ENCODE peak calls at places on chromosomes 13 and 19, in five cellular contexts. V, P, I, F and J are unnamed samples. For H3K4me1, the result is how much of the 10 kb centered on the place peaks cover.

GRCh38 chr19:31253816-31254551 is 95.3 kb downstream of the TSHZ3 start:
- DNase-seq in V (no peak), P (no peak), I (no peak), F (no peak), J (no peak)

GRCh38 chr13:35672611-35673010 is 196.1 kb upstream of the MAB21L1 start:
- DNase-seq in V (no peak), P (no peak), I (no peak), F (no peak), J (no peak)

GRCh38 chr19:6667114-6667627 is 2.8 kb downstream of the TNFSF14 start:
- DNase-seq in V (no peak), P (peak), I (no peak), F (no peak), J (no peak)

GRCh38 chr19:29326849-29327840 is 114.2 kb upstream of the UQCRFS1 start:
- DNase-seq in V (no peak), P (no peak), I (no peak), F (no peak), J (no peak)

GRCh38 chr13:80109313-80109712 is 231.6 kb downstream of the SPRY2 start:
- DNase-seq in V (no peak), P (no peak), I (no peak), F (no peak), J (peak)

GRCh38 chr19:9324584-9324962 is 594 bp downstream of the ZNF559 start:
- DNase-seq in V (no peak), P (peak), I (no peak), F (no peak), J (no peak)

GRCh38 chr19:45158503-45159026 is 2.2 kb downstream of the NKPD1 start:
- DNase-seq in V (no peak), P (no peak), I (no peak), F (no peak), J (no peak)

GRCh38 chr19:30873691-30874090 is 475.5 kb downstream of the TSHZ3 start:
- DNase-seq in V (no peak), P (no peak), I (no peak), F (no peak), J (no peak)

GRCh38 chr13:48278806-48279205 is 24.7 kb upstream of the RB1 start:
- DNase-seq in V (no peak), P (no peak), I (no peak), F (no peak), J (peak)

GRCh38 chr13:45828253-45828968 is 23.1 kb downstream of the SIAH3 start:
- DNase-seq in V (no peak), P (no peak), I (no peak), F (no peak), J (no peak)

GRCh38 chr13:32007494-32007893 is 24.1 kb upstream of the FRY start:
- DNase-seq in V (no peak), P (no peak), I (no peak), F (no peak), J (no peak)

GRCh38 chr13:79724348-79725103 is 243.6 kb downstream of the NDFIP2 start:
- DNase-seq in V (peak), P (no peak), I (no peak), F (peak), J (peak)

GRCh38 chr13:94178625-94179244 is 300.7 kb downstream of the DCT start:
- DNase-seq in V (no peak), P (no peak), I (no peak), F (peak), J (no peak)

GRCh38 chr19:35153701-35154534 is 617 bp upstream of the FXYD5 start:
- DNase-seq in V (peak), P (peak), I (no peak), F (no peak), J (peak)

GRCh38 chr13:114004416-114005205 is 30.7 kb upstream of the C13orf46 start:
- DNase-seq in V (no peak), P (peak), I (no peak), F (peak), J (peak)

GRCh38 chr13:75405976-75406703 is 75.8 kb downstream of the TBC1D4 start:
- DNase-seq in V (no peak), P (no peak), I (no peak), F (no peak), J (no peak)

GRCh38 chr13:92196566-92197256 is 798.3 kb downstream of the GPC5 start:
- DNase-seq in V (no peak), P (no peak), I (no peak), F (no peak), J (no peak)

GRCh38 chr13:34878354-34878753 is 63.7 kb upstream of the NBEA start:
- DNase-seq in V (no peak), P (no peak), I (no peak), F (no peak), J (peak)

DNA sequence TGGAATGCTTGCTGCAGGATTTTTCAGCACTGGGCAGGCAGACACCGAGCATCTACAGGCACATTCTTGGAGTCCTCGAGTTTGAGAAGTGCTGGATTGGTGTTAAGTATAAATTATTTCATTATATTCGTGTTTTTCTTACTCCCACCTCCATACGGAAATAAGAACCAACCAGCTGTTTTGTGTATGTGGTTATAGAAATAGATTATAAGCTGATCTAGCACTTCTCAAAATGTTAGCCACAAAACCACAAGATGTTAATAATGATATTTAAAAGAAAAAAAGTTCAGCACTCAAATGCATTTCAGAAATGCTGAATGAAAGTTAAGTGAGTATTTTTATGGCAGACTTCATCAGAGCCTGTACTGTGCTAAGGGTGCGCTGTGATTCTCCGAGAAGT is 24.0 kb upstream of the TEX29 start:
- DNase-seq in V (no peak), P (no peak), I (no peak), F (no peak), J (no peak)
- TF ChIP-seq JUN in V (no peak), P (no peak), I (no peak), F (no peak), J (no peak)

GRCh38 chr19:15859187-15859586 is 38.7 kb downstream of the CYP4F2 start:
- DNase-seq in V (no peak), P (no peak), I (no peak), F (no peak), J (no peak)
- H3K4me1 ChIP-seq in V (under half), P (under half), I (under half), F (under half), J (under half)

DNA sequence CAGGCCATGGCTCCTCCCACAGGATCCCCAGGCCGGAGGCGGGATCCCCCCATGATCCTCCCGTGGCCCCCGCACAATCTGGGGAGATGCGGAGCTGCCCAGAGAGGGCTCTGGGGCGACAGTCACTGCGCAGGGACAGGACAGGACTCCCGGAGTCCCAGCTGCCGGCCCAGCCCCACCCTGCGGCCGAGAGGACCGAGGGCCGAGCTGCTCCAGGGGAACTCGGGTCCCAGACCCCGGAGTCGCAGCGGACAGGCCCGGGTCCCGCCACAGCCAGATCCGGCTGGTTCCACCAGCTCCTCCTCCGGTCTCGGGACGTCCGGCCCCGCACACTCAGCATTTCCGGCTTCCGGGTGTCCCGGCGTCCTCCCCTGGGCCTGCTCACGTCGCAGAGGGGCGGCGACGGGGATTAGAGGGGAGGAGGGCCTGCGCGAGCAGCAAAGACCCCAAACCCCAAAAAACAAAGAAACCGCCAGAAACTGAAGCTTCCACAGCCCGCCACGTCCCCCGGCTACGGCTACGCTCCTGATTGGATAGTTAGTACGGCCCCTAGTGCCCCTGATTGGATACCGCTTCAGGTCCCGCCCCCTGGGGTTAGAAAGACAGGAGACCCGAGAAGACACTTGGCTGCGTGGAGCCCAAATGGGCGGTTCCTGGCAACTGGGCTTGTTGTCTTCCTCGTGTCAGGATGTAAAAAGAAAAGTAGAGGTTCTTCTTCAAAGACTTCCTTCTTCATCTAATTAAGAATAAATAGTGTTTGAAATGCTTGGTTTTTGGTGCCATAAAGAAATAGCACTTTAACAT is 21.3 kb upstream of the OR10H1 start:
- DNase-seq in V (peak), P (peak), I (no peak), F (peak), J (peak)
- H3K4me2 ChIP-seq in V (peak), P (peak), I (no peak), F (peak), J (peak)

GRCh38 chr13:96551540-96551939 is 442.7 kb downstream of the OXGR1 start:
- DNase-seq in V (no peak), P (no peak), I (no peak), F (no peak), J (no peak)

DNA sequence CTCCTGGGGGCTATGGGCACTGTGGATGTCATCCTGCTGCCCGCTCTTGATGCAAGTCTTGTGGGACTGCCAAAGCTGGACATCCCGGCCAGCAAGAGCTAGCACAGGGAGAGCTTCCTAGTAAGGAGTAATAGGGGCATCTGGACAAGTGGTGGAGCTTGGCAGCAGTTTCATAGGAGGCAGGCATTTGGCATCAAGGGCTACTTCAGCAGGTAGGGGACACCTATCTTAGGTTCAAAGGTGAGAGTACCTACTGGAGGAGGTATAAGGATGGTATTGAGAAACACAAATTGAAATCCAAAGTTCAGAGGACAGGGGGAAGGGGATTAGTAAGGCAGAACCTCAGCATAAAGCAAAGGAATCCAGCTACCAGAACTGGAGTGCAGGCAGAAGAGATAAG is 441.8 kb downstream of the OXGR1 start:
- DNase-seq in V (no peak), P (no peak), I (no peak), F (no peak), J (no peak)
- TF ChIP-seq JUN in V (no peak), P (no peak), I (no peak), F (no peak), J (no peak)

GRCh38 chr19:55248704-55249103 is 10.1 kb downstream of the PPP6R1 start:
- DNase-seq in V (no peak), P (no peak), I (no peak), F (no peak), J (no peak)

GRCh38 chr19:55248166-55248675 is 10.6 kb downstream of the PPP6R1 start:
- DNase-seq in V (no peak), P (no peak), I (no peak), F (no peak), J (no peak)

GRCh38 chr19:55251296-55252081 is 7.3 kb downstream of the PPP6R1 start:
- DNase-seq in V (no peak), P (no peak), I (no peak), F (no peak), J (peak)

GRCh38 chr19:55250262-55251036 is 8.4 kb downstream of the PPP6R1 start:
- DNase-seq in V (no peak), P (no peak), I (no peak), F (no peak), J (no peak)

DNA sequence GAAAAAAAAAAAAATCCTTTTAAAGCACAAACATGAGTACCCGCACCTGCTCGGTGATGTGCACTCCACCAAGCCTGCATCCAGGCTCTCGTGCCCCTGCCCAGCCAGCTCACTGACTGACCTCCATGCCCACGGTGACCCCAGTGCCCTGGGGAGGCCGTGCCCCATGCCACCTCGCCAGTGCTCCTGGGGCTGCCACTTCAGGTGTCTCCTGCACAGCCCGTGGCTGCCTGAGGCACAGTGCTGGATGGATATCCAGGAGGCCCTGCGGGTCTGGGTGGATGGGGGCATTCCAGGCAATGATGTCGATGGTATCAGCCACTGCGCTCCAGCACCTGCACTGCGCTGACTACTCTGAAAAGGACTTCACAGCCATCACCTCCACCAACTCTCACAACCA is 9.0 kb downstream of the PPP6R1 start:
- DNase-seq in V (no peak), P (no peak), I (no peak), F (no peak), J (no peak)
- H3K4me1 ChIP-seq in V (under half), P (under half), I (under half), F (under half), J (under half)

DNA sequence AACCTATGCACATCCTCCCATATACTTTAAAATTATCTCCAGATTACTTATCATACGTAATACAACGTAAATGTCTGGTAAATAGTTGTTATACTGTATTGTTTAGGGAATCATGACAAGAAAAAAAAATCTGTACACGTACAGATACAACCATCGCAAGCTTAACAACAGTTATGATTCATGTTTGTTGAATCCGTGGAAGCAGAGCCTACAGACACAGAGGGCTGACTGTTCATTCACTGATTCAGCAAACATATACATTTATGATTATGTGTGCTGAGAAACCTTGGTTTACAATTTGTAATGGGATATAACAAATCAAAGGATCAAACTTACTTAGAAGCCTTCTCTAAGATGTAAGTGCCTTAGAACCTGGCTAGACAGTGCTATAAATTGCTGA is 1.5 kb downstream of the ZNF260 start:
- DNase-seq in V (no peak), P (no peak), I (no peak), F (no peak), J (no peak)
- H3K4me2 ChIP-seq in V (no peak), P (peak), I (peak), F (peak), J (peak)

GRCh38 chr13:52070929-52071523 is 46.5 kb downstream of the UTP14C start:
- DNase-seq in V (no peak), P (peak), I (no peak), F (peak), J (peak)
- TF ChIP-seq JUN in V (no peak), P (peak), I (no peak), F (no peak), J (peak)